ENCODE peak calls at places on chromosomes 13 and 19, in seven cellular contexts. A, G, C, H, D, S and X are unnamed samples.

GRCh38 chr13:101258509-101258908 is 157.8 kb downstream of the NALCN start:
- DNase-seq in A (no peak), G (no peak), C (no peak), H (no peak), D (no peak), S (no peak), X (no peak)

GRCh38 chr19:13005253-13005652 is 10.0 kb downstream of the NFIX start:
- DNase-seq in A (no peak), G (no peak), C (no peak), H (no peak), D (no peak), S (no peak), X (no peak)

GRCh38 chr13:75544681-75545333 is 4.8 kb upstream of the UCHL3 start:
- DNase-seq in A (no peak), G (no peak), C (no peak), H (no peak), D (no peak), S (no peak), X (no peak)

GRCh38 chr13:71964491-71965108 is 97.6 kb upstream of the DACH1 start:
- DNase-seq in A (no peak), G (no peak), C (no peak), H (no peak), D (no peak), S (no peak), X (no peak)

GRCh38 chr13:92843549-92843948 is 383.1 kb upstream of the GPC6 start:
- DNase-seq in A (no peak), G (no peak), C (no peak), H (no peak), D (no peak), S (no peak), X (no peak)

GRCh38 chr13:114118086-114118762 is 14.2 kb downstream of the RASA3 start:
- DNase-seq in A (no peak), G (no peak), C (no peak), H (no peak), D (no peak), S (no peak), X (no peak)

GRCh38 chr13:74575729-74576125 is 441.5 kb upstream of the KLF12 start:
- DNase-seq in A (peak; percentile 46), G (peak; percentile 81), C (peak; percentile 25), H (no peak), D (peak; percentile 44), S (peak; percentile 21), X (peak; percentile 78)

GRCh38 chr13:98068511-98068910 is 74.4 kb upstream of the FARP1 start:
- DNase-seq in A (no peak), G (no peak), C (no peak), H (no peak), D (no peak), S (no peak), X (no peak)

GRCh38 chr19:1112254-1113208 is 8.7 kb downstream of the GPX4 start:
- DNase-seq in A (no peak), G (peak; percentile 91), C (no peak), H (peak; percentile 78), D (no peak), S (no peak), X (peak; percentile 97)

GRCh38 chr19:50817941-50818858 is 5.4 kb downstream of the KLK1 start:
- DNase-seq in A (peak; percentile 77), G (peak; percentile 94), C (no peak), H (no peak), D (no peak), S (peak; percentile 28), X (peak; percentile 99)

GRCh38 chr19:40718774-40719391 is 2.0 kb downstream of the ITPKC start:
- DNase-seq in A (no peak), G (peak; percentile 57), C (no peak), H (peak; percentile 68), D (no peak), S (no peak), X (peak; percentile 76)

GRCh38 chr19:58366576-58367430 is 4.3 kb upstream of the ZNF497 start:
- DNase-seq in A (no peak), G (peak; percentile 25), C (no peak), H (no peak), D (no peak), S (no peak), X (peak; percentile 29)

GRCh38 chr13:50228527-50228926 is 213.3 kb downstream of the KCNRG start:
- DNase-seq in A (no peak), G (no peak), C (no peak), H (no peak), D (no peak), S (no peak), X (peak; percentile 39)

GRCh38 chr13:38202730-38203129 is 146.9 kb upstream of the UFM1 start:
- DNase-seq in A (no peak), G (no peak), C (no peak), H (no peak), D (no peak), S (no peak), X (no peak)

GRCh38 chr13:110261166-110262081 is 45.5 kb downstream of the COL4A1 start:
- DNase-seq in A (no peak), G (peak; percentile 61), C (no peak), H (no peak), D (no peak), S (no peak), X (peak; percentile 68)

GRCh38 chr19:46361915-46362314 is 15.0 kb downstream of the PPP5C start:
- DNase-seq in A (no peak), G (no peak), C (no peak), H (no peak), D (no peak), S (no peak), X (no peak)